ENCODE peak calls at places on chromosome 14, in five cellular contexts. M is HCT116, Z is K562, C is A549, U is WTC11. R is an unnamed sample.

GRCh38 chr14:101834387-101835165 is 73.1 kb downstream of the PPP2R5C start:
- DNase-seq in M (no peak), Z (no peak), C (no peak), U (no peak), R (no peak)

GRCh38 chr14:100827751-100828447 is 2.0 kb downstream of the MEG3 start:
- DNase-seq in M (no peak), Z (peak), C (no peak), U (peak), R (peak)

GRCh38 chr14:48546996-48547395 is 871.6 kb upstream of the MDGA2 start:
- DNase-seq in M (no peak), Z (no peak), C (no peak), U (no peak), R (no peak)

GRCh38 chr14:33692762-33693161 is 258.1 kb downstream of the EGLN3 start:
- DNase-seq in M (no peak), Z (no peak), C (no peak), U (no peak), R (no peak)

GRCh38 chr14:70915415-70915814 is 8.2 kb downstream of the PCNX1 start:
- DNase-seq in M (no peak), Z (no peak), C (no peak), U (no peak), R (no peak)

GRCh38 chr14:101559624-101560533 is 1.4 kb upstream of the DIO3 start:
- DNase-seq in M (no peak), Z (no peak), C (no peak), U (peak), R (no peak)

GRCh38 chr14:72104011-72104613 is 171.9 kb downstream of the RGS6 start:
- DNase-seq in M (peak), Z (peak), C (peak), U (peak), R (peak)

GRCh38 chr14:56659361-56659760 is 79.8 kb downstream of the TMEM260 start:
- DNase-seq in M (no peak), Z (no peak), C (no peak), U (no peak), R (no peak)

GRCh38 chr14:83289390-83289789 is 1755.7 kb upstream of the SEL1L start:
- DNase-seq in M (no peak), Z (no peak), C (no peak), U (no peak), R (no peak)

GRCh38 chr14:78904094-78904493 is 733.9 kb downstream of the NRXN3 start:
- DNase-seq in M (no peak), Z (no peak), C (no peak), U (no peak), R (peak)

GRCh38 chr14:78897443-78897842 is 727.3 kb downstream of the NRXN3 start:
- DNase-seq in M (no peak), Z (no peak), C (no peak), U (no peak), R (no peak)

GRCh38 chr14:78902010-78902623 is 731.9 kb downstream of the NRXN3 start:
- DNase-seq in M (no peak), Z (peak), C (no peak), U (peak), R (peak)
- TF ChIP-seq CTCF in M (no peak), Z (no peak), C (peak), U (peak), R (peak)

GRCh38 chr14:105527381-105528196 is 1.2 kb downstream of the TMEM121 start:
- DNase-seq in M (no peak), Z (no peak), C (no peak), U (no peak), R (no peak)
- TF ChIP-seq MAX in M (no peak), Z (no peak), C (no peak), U (no peak), R (no peak)

GRCh38 chr14:80787876-80788275 is 153.7 kb downstream of the CEP128 start:
- DNase-seq in M (no peak), Z (no peak), C (no peak), U (no peak), R (no peak)
- TF ChIP-seq CTCF in M (no peak), Z (no peak), C (no peak), U (no peak), R (no peak)

DNA sequence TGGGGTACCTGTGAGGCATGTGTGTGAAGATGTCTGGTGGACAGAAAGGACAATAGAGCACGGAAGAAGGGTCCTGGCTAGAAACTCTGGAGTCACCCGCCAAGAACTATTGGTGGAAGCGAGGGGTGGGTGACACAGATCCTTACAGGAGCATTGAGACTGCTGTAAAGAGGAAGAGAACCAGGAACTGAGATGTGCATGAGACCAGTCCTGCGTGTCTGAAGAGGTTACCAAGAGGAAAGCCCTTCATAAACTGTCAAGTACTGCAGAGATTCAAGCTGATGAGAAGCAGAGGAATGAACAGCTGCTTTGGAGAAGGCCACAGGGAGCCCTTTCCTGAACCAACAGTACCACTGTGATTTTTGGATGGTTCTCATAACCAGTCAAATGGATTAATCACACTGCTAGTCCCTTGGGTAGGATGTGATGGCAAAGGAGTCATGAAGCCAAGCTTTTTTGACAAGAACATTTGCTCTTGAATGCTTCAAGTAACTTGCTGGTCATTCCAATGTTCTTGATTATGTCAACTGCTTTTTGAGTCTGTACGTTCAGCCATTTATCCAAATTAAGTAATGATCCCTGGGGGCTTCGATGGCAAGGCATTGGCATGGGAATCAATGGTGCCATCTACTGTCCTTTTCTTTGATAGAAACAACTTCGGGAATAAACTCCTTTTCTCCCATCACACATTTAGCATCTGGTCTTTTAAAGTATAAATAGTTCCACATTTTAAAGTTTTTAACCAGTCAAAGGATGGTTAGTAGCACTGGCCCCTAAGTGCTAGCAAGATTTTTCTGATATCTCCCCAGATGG is 42.9 kb downstream of the GPR135 start:
- DNase-seq in M (no peak), Z (no peak), C (no peak), U (no peak), R (peak)
- TF ChIP-seq MAX in M (no peak), Z (no peak), C (no peak), U (no peak), R (no peak)